ENCODE peak calls at places on chromosomes 13 and 19, in nine cellular contexts. A, H, K, X, G, Q, S, C and E are unnamed samples.

GRCh38 chr13:95704510-95704909 is 27.6 kb downstream of the DNAJC3 start:
- DNase-seq in A (no peak), H (no peak), K (peak; percentile 4), X (peak; percentile 15), G (no peak), Q (no peak), S (no peak), C (no peak), E (no peak)

GRCh38 chr13:104389722-104390121 is 1323.5 kb upstream of the SLC10A2 start:
- DNase-seq in A (no peak), H (peak; percentile 67), K (peak; percentile 66), X (no peak), G (no peak), Q (no peak), S (no peak), C (no peak), E (no peak)

GRCh38 chr19:49333426-49334288 is 1.5 kb upstream of the CD37 start:
- DNase-seq in A (no peak), H (peak; percentile 27), K (no peak), X (no peak), G (peak; percentile 71), Q (no peak), S (peak; percentile 85), C (no peak), E (peak; percentile 57)

GRCh38 chr13:76019421-76020044 is 383.4 kb downstream of the LMO7 start:
- DNase-seq in A (no peak), H (no peak), K (no peak), X (no peak), G (no peak), Q (no peak), S (no peak), C (no peak), E (no peak)

GRCh38 chr13:43874512-43875092 is 4.9 kb downstream of the CCDC122 start:
- DNase-seq in A (peak; percentile 24), H (peak; percentile 58), K (no peak), X (peak; percentile 16), G (no peak), Q (no peak), S (no peak), C (no peak), E (no peak)

GRCh38 chr19:15213715-15214381 is 13.1 kb upstream of the NOTCH3 start:
- DNase-seq in A (peak; percentile 65), H (peak; percentile 79), K (peak; percentile 25), X (no peak), G (no peak), Q (no peak), S (no peak), C (no peak), E (no peak)

GRCh38 chr19:13906525-13906904 is 514 bp downstream of the CC2D1A start:
- DNase-seq in A (no peak), H (peak; percentile 9), K (no peak), X (no peak), G (peak; percentile 26), Q (peak; percentile 36), S (peak; percentile 63), C (no peak), E (no peak)

GRCh38 chr13:101751488-101751887 is 299.0 kb downstream of the ITGBL1 start:
- DNase-seq in A (peak; percentile 88), H (peak; percentile 95), K (peak; percentile 61), X (no peak), G (no peak), Q (peak; percentile 3), S (no peak), C (no peak), E (no peak)

GRCh38 chr13:102555914-102556553 is 40.8 kb upstream of the TPP2 start:
- DNase-seq in A (peak; percentile 20), H (peak; percentile 64), K (peak; percentile 36), X (peak; percentile 31), G (peak; percentile 4), Q (no peak), S (no peak), C (no peak), E (no peak)

GRCh38 chr19:10420444-10421239 is at the start of gene PDE4A:
- DNase-seq in A (no peak), H (peak; percentile 45), K (no peak), X (peak; percentile 13), G (peak; percentile 80), Q (no peak), S (peak; percentile 86), C (no peak), E (peak; percentile 34)

GRCh38 chr19:17292301-17293074 is 10.7 kb downstream of the ABHD8 start:
- DNase-seq in A (peak; percentile 93), H (peak; percentile 92), K (peak; percentile 88), X (peak; percentile 97), G (peak; percentile 89), Q (peak; percentile 87), S (peak; percentile 85), C (peak; percentile 65), E (peak; percentile 72)

GRCh38 chr13:34352958-34353357 is 535.0 kb downstream of the RFC3 start:
- DNase-seq in A (no peak), H (peak; percentile 35), K (no peak), X (no peak), G (no peak), Q (no peak), S (no peak), C (no peak), E (no peak)

GRCh38 chr13:59861676-59862075 is 302.1 kb downstream of the DIAPH3 start:
- DNase-seq in A (no peak), H (peak; percentile 18), K (no peak), X (no peak), G (no peak), Q (no peak), S (no peak), C (no peak), E (no peak)

GRCh38 chr19:41409288-41409687 is 11.7 kb downstream of the BCKDHA start:
- DNase-seq in A (no peak), H (peak; percentile 56), K (no peak), X (peak; percentile 9), G (no peak), Q (peak; percentile 71), S (no peak), C (no peak), E (no peak)

GRCh38 chr19:5251096-5252065 is 89.2 kb downstream of the PTPRS start:
- DNase-seq in A (no peak), H (no peak), K (no peak), X (no peak), G (no peak), Q (no peak), S (no peak), C (no peak), E (no peak)

GRCh38 chr13:90414691-90415596 is 932.5 kb upstream of the MIR17HG start:
- DNase-seq in A (peak; percentile 45), H (peak; percentile 79), K (peak; percentile 71), X (peak; percentile 74), G (no peak), Q (no peak), S (no peak), C (no peak), E (no peak)

GRCh38 chr13:111020546-111020945 is 94.6 kb upstream of the ARHGEF7 start:
- DNase-seq in A (no peak), H (no peak), K (no peak), X (no peak), G (no peak), Q (no peak), S (no peak), C (no peak), E (no peak)

GRCh38 chr19:56106397-56106849 is 14.7 kb downstream of the ZNF787 start:
- DNase-seq in A (no peak), H (no peak), K (no peak), X (no peak), G (no peak), Q (peak; percentile 88), S (no peak), C (no peak), E (no peak)

GRCh38 chr19:36748431-36749275 is 24.0 kb downstream of the ZNF850 start:
- DNase-seq in A (no peak), H (no peak), K (no peak), X (no peak), G (no peak), Q (no peak), S (no peak), C (no peak), E (no peak)

GRCh38 chr13:80340643-80341097 is 256 bp downstream of the SPRY2 start:
- DNase-seq in A (no peak), H (peak; percentile 77), K (peak; percentile 41), X (no peak), G (peak; percentile 7), Q (peak; percentile 0), S (no peak), C (no peak), E (no peak)

GRCh38 chr13:47588676-47589075 is 412.4 kb downstream of the SUCLA2 start:
- DNase-seq in A (no peak), H (no peak), K (no peak), X (no peak), G (no peak), Q (no peak), S (no peak), C (no peak), E (no peak)

GRCh38 chr19:17312481-17313113 is 3.2 kb downstream of the DDA1 start:
- DNase-seq in A (no peak), H (no peak), K (no peak), X (no peak), G (no peak), Q (no peak), S (no peak), C (no peak), E (no peak)

GRCh38 chr13:113630296-113630695 is 27.7 kb downstream of the ATP4B start:
- DNase-seq in A (no peak), H (no peak), K (no peak), X (no peak), G (no peak), Q (no peak), S (no peak), C (no peak), E (no peak)

GRCh38 chr19:10565028-10565566 is 713 bp downstream of the KRI1 start:
- DNase-seq in A (no peak), H (peak; percentile 46), K (peak; percentile 24), X (peak; percentile 68), G (peak; percentile 69), Q (peak; percentile 29), S (peak; percentile 70), C (no peak), E (peak; percentile 38)

GRCh38 chr19:33393286-33394005 is 19.9 kb downstream of the CEBPG start:
- DNase-seq in A (no peak), H (no peak), K (no peak), X (no peak), G (no peak), Q (no peak), S (no peak), C (no peak), E (no peak)

GRCh38 chr13:112161441-112162301 is 94.7 kb downstream of the SOX1 start:
- DNase-seq in A (no peak), H (no peak), K (no peak), X (no peak), G (no peak), Q (no peak), S (no peak), C (no peak), E (no peak)

GRCh38 chr13:29993716-29994488 is 143.5 kb upstream of the UBL3 start:
- DNase-seq in A (peak; percentile 43), H (peak; percentile 76), K (peak; percentile 47), X (peak; percentile 79), G (no peak), Q (no peak), S (no peak), C (no peak), E (no peak)

GRCh38 chr13:70580825-70581224 is 472.6 kb upstream of the KLHL1 start:
- DNase-seq in A (no peak), H (no peak), K (no peak), X (no peak), G (no peak), Q (no peak), S (no peak), C (no peak), E (no peak)

GRCh38 chr13:19960673-19961015 is 2.1 kb downstream of the ZMYM2 start:
- DNase-seq in A (no peak), H (peak; percentile 18), K (no peak), X (no peak), G (no peak), Q (no peak), S (no peak), C (no peak), E (no peak)

GRCh38 chr13:112879283-112879833 is 89.7 kb upstream of the MCF2L start:
- DNase-seq in A (peak; percentile 39), H (peak; percentile 9), K (no peak), X (no peak), G (no peak), Q (no peak), S (peak; percentile 11), C (no peak), E (no peak)

GRCh38 chr19:34851277-34851804 is 75.4 kb upstream of the ZNF30 start:
- DNase-seq in A (no peak), H (no peak), K (no peak), X (no peak), G (no peak), Q (peak; percentile 40), S (no peak), C (no peak), E (no peak)